ENCODE peak calls at places on chromosomes 16 and 17, in six cellular contexts. F is AG04449, Y is heart left ventricle, K is fibroblast of the aortic adventitia, U is HEK293T, E is T1000. C is an unnamed sample.

GRCh38 chr17:58412910-58413630 is 4.3 kb downstream of the RNF43 start:
- DNase-seq in F (no peak), Y (no peak), K (no peak), U (no peak), E (no peak), C (no peak)

GRCh38 chr16:10752843-10753523 is 9.3 kb downstream of the NUBP1 start:
- DNase-seq in F (no peak), Y (peak), K (no peak), U (no peak), E (no peak), C (no peak)

GRCh38 chr16:11972128-11972527 is 4.4 kb upstream of the SNX29 start:
- DNase-seq in F (no peak), Y (no peak), K (no peak), U (no peak), E (no peak), C (peak)

GRCh38 chr17:57672971-57673370 is 72.1 kb downstream of the CCDC182 start:
- DNase-seq in F (no peak), Y (no peak), K (no peak), U (no peak), E (no peak), C (no peak)

GRCh38 chr17:7852919-7853692 is 1.8 kb upstream of the TMEM88 start:
- DNase-seq in F (no peak), Y (no peak), K (no peak), U (no peak), E (no peak), C (no peak)

GRCh38 chr17:50693041-50693682 is 14.6 kb downstream of the ANKRD40 start:
- DNase-seq in F (no peak), Y (no peak), K (peak), U (no peak), E (no peak), C (no peak)

GRCh38 chr17:6085812-6086211 is 15.6 kb downstream of the WSCD1 start:
- DNase-seq in F (no peak), Y (peak), K (no peak), U (no peak), E (no peak), C (no peak)

GRCh38 chr17:35896011-35896587 is 15.9 kb upstream of the CCL5 start:
- DNase-seq in F (no peak), Y (no peak), K (no peak), U (no peak), E (no peak), C (no peak)

GRCh38 chr16:57113042-57113453 is 20.7 kb downstream of the CPNE2 start:
- DNase-seq in F (no peak), Y (no peak), K (peak), U (no peak), E (no peak), C (peak)

GRCh38 chr17:58913971-58914769 is 158.5 kb downstream of the PPM1E start:
- DNase-seq in F (peak), Y (no peak), K (peak), U (no peak), E (no peak), C (peak)

GRCh38 chr17:31697838-31698237 is 161.2 kb downstream of the COPRS start:
- DNase-seq in F (no peak), Y (no peak), K (no peak), U (no peak), E (no peak), C (no peak)

GRCh38 chr17:42670199-42670924 is 6.4 kb downstream of the PLEKHH3 start:
- DNase-seq in F (no peak), Y (no peak), K (no peak), U (no peak), E (no peak), C (no peak)

GRCh38 chr16:75011634-75012307 is 12.9 kb downstream of the ZNRF1 start:
- DNase-seq in F (peak), Y (no peak), K (peak), U (no peak), E (peak), C (peak)

GRCh38 chr17:40031706-40032105 is 16.5 kb downstream of the CSF3 start:
- DNase-seq in F (no peak), Y (no peak), K (no peak), U (no peak), E (no peak), C (no peak)

GRCh38 chr17:30475206-30475605 is 2.0 kb upstream of the GOSR1 start:
- DNase-seq in F (no peak), Y (no peak), K (no peak), U (no peak), E (no peak), C (no peak)

GRCh38 chr16:66486773-66487579 is 59.9 kb downstream of the BEAN1 start:
- DNase-seq in F (no peak), Y (peak), K (peak), U (no peak), E (peak), C (peak)

GRCh38 chr16:49739381-49739780 is 116.5 kb downstream of the ZNF423 start:
- DNase-seq in F (no peak), Y (no peak), K (no peak), U (peak), E (no peak), C (no peak)

GRCh38 chr17:60102632-60103047 is 23.9 kb upstream of the HEATR6 start:
- DNase-seq in F (no peak), Y (peak), K (peak), U (no peak), E (no peak), C (peak)

GRCh38 chr17:51668963-51669246 is 408.6 kb downstream of the UTP18 start:
- DNase-seq in F (no peak), Y (no peak), K (no peak), U (no peak), E (no peak), C (no peak)

GRCh38 chr16:11258553-11259287 is 2.7 kb upstream of the SOCS1 start:
- DNase-seq in F (no peak), Y (peak), K (peak), U (no peak), E (no peak), C (no peak)

GRCh38 chr16:30567991-30568638 is 3.4 kb downstream of the ZNF688 start:
- DNase-seq in F (peak), Y (no peak), K (peak), U (no peak), E (no peak), C (peak)

GRCh38 chr16:11681977-11682654 is 13.9 kb downstream of the SNN start:
- DNase-seq in F (no peak), Y (no peak), K (no peak), U (no peak), E (no peak), C (no peak)

GRCh38 chr17:79800325-79801155 is 3.7 kb upstream of the CBX8 start:
- DNase-seq in F (no peak), Y (no peak), K (peak), U (peak), E (no peak), C (peak)

GRCh38 chr16:3129137-3130131 is 5.4 kb upstream of the ZNF213 start:
- DNase-seq in F (no peak), Y (peak), K (peak), U (peak), E (peak), C (peak)

GRCh38 chr16:87608400-87608985 is 6.2 kb downstream of the JPH3 start:
- DNase-seq in F (no peak), Y (peak), K (peak), U (peak), E (peak), C (peak)

C was measured in fibroblast of mammary gland.